ENCODE peak calls at places on chromosomes 5 and 9, in seven cellular contexts. W is GM20000, G is mucosa of descending colon, K is lower lobe of right lung, X is BE2C, A is dorsolateral prefrontal cortex, M is glutamatergic neuron. T is an unnamed sample.

GRCh38 chr9:84371737-84372136 is 31.2 kb upstream of the SLC28A3 start:
- DNase-seq in G (no peak), M (no peak), W (no peak), K (no peak), X (no peak), A (no peak), T (no peak)

GRCh38 chr5:176882566-176882900 is 16.6 kb downstream of the HK3 start:
- DNase-seq in W (no peak), A (no peak), X (no peak), G (no peak), K (no peak), M (no peak), T (no peak)

GRCh38 chr9:20804476-20805253 is 120.6 kb downstream of the FOCAD start:
- DNase-seq in K (no peak), A (no peak), G (no peak), M (no peak), W (no peak), X (no peak), T (no peak)

GRCh38 chr9:137223078-137224040 is 1.3 kb upstream of the RNF208 start:
- DNase-seq in K (peak), M (peak), X (peak), G (peak), W (peak), A (peak), T (peak)

GRCh38 chr9:88462191-88462590 is 72.8 kb upstream of the NXNL2 start:
- DNase-seq in G (no peak), W (no peak), A (no peak), K (no peak), M (no peak), X (no peak), T (no peak)

GRCh38 chr5:133244242-133244641 is 192.4 kb downstream of the HSPA4 start:
- DNase-seq in A (no peak), W (peak), G (no peak), X (peak), K (peak), M (no peak), T (no peak)

GRCh38 chr9:6781476-6781875 is 23.7 kb downstream of the KDM4C start:
- DNase-seq in W (no peak), A (no peak), M (no peak), X (no peak), K (no peak), G (no peak), T (no peak)

GRCh38 chr5:56259002-56259511 is 25.9 kb upstream of the ANKRD55 start:
- DNase-seq in W (no peak), K (no peak), X (no peak), A (no peak), M (no peak), G (no peak), T (no peak)

GRCh38 chr5:102241809-102242421 is 54.2 kb downstream of the SLCO4C1 start:
- DNase-seq in X (no peak), W (no peak), K (no peak), M (no peak), G (no peak), A (no peak), T (no peak)

GRCh38 chr5:120621339-120621738 is 157.2 kb downstream of the PRR16 start:
- DNase-seq in X (no peak), K (no peak), G (no peak), W (no peak), M (no peak), A (no peak), T (no peak)

GRCh38 chr9:34139477-34140146 is 13.1 kb upstream of the DCAF12 start:
- DNase-seq in K (no peak), A (no peak), X (peak), M (no peak), W (peak), G (no peak), T (no peak)

GRCh38 chr9:108634164-108634563 is 221.6 kb downstream of the ACTL7B start:
- DNase-seq in K (no peak), A (no peak), G (peak), X (no peak), W (no peak), M (no peak), T (no peak)

GRCh38 chr9:70533492-70533891 is 119.0 kb upstream of the KLF9 start:
- DNase-seq in K (no peak), X (no peak), M (no peak), W (no peak), G (no peak), A (no peak), T (no peak)

GRCh38 chr9:31908891-31909480 is 475.5 kb upstream of the ACO1 start:
- DNase-seq in A (no peak), W (no peak), X (no peak), K (no peak), M (no peak), G (no peak), T (no peak)

GRCh38 chr9:133166392-133166791 is 2.7 kb upstream of the GBGT1 start:
- DNase-seq in K (peak), A (no peak), G (no peak), M (no peak), X (no peak), W (no peak), T (no peak)

GRCh38 chr5:164420161-164420560 is 914.7 kb downstream of the MAT2B start:
- DNase-seq in G (no peak), M (no peak), A (no peak), X (no peak), W (no peak), K (no peak), T (no peak)

GRCh38 chr5:167570431-167570830 is 721.0 kb upstream of the WWC1 start:
- DNase-seq in A (no peak), K (no peak), M (no peak), W (no peak), X (no peak), G (no peak), T (no peak)

GRCh38 chr5:65338606-65339151 is 143.0 kb downstream of the ADAMTS6 start:
- DNase-seq in A (no peak), W (no peak), G (no peak), M (no peak), K (no peak), X (peak), T (no peak)

GRCh38 chr9:132877818-132878694 is at the start of gene AK8:
- DNase-seq in M (peak), W (peak), A (peak), G (peak), X (peak), K (peak), T (peak)

GRCh38 chr5:172707285-172708182 is 63.5 kb downstream of the DUSP1 start:
- DNase-seq in K (no peak), A (peak), M (peak), W (no peak), G (no peak), X (peak), T (peak)

GRCh38 chr9:113674436-113674835 is 201.7 kb upstream of the ZNF618 start:
- DNase-seq in A (no peak), G (no peak), K (no peak), M (no peak), W (no peak), X (no peak), T (no peak)

DNA sequence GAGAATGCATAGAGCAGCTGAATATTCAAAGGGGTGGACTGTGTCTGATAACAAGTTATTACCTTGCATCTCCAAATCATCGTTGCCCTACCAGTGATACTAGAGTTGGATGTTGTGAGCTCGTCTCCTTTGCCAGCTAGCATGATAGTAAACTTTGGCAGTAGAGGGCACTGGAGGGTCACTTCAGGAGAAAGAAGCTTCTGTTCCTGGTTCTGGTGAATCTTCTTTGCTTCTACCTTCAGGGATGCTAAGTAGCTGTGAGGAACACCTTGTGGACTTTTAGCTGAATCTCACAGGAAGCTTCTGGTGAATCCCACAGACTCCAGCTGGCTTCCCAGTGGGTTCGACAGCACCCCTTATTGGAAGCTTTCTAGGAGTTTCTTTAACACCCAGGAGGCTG is 626.6 kb upstream of the SGCD start:
- DNase-seq in G (no peak), W (no peak), X (no peak), K (no peak), A (no peak), M (no peak), T (no peak)
- TF ChIP-seq CTCF in G (no peak), W (no peak), X (peak), K (no peak), A (peak), M (no peak), T (no peak)

DNA sequence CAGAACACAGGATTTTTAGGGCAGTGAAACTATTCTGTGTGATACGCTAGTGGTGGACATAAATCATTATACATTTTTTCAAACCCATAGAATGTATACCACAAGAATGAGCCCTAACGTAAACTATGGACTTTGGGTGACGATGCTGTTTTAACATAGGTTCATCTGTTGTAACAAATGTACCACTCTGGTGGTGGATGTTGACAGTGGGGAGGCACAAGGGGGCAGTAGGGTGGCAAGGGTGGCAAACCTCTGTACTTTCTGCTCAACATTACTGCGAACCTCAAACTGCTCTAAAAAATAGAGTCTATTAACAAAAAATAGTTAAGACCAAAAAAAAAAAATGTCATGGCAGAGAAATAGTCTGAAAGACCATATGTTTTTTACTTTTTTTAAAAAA is 9.1 kb upstream of the MVB12B start:
- DNase-seq in K (no peak), G (peak), X (no peak), W (no peak), A (no peak), M (no peak), T (no peak)
- TF ChIP-seq CTCF in K (peak), G (no peak), X (peak), W (no peak), A (peak), M (no peak), T (no peak)

GRCh38 chr5:37723147-37723961 is 116.5 kb downstream of the GDNF start:
- DNase-seq in G (no peak), X (peak), A (no peak), W (no peak), K (no peak), M (peak), T (peak)
- TF ChIP-seq CTCF in G (no peak), X (peak), A (peak), W (peak), K (no peak), M (peak), T (peak)

DNA sequence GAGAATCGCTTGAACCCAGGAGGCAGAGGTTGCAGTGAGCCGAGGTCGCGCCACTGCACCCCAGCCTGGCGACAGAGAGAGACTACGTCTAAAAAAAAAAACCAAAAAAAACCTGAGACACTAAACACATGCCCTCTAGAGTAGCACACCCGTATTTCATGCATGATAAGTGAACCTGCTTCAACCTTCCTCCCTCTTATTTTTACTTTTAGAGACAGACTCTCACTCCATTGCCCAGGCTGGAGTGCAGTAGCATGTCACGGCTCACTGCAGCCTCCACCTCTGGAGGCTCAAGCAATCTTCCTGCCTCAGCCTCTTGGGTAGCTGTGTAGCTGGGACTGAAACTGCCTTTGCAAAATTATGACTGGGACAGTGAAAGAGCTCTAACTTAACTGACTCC is 17.6 kb upstream of the NANS start:
- DNase-seq in A (no peak), X (no peak), G (no peak), K (no peak), W (no peak), M (no peak), T (no peak)
- TF ChIP-seq CTCF in A (no peak), X (no peak), G (no peak), K (no peak), W (no peak), M (no peak), T (no peak)

GRCh38 chr5:95620030-95620869 is at the start of gene GPR150:
- DNase-seq in M (peak), A (peak), X (peak), G (peak), W (peak), K (peak), T (peak)
- TF ChIP-seq CTCF in M (no peak), A (no peak), X (no peak), G (no peak), W (no peak), K (no peak), T (peak)

DNA sequence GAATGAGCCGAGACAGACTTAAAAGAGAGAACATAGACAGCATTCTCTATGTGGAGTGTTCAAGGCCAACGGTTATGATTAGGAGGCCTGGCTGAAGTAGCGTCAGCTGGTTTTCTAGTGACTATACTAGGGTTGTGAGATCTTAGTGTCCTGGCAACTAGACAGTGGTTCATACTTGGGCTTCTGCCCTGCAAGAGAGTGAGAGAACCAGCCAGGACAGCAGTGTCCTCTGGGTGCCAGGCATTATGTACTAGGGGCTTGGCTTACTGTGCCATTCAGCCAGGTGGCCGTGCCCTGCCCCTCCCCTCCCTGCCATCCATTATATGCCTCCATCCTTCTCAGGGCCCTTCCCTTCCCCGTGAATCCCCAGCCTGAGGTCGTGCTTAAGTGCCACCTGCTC is 56.8 kb downstream of the TRIO start:
- DNase-seq in G (no peak), K (no peak), X (no peak), A (no peak), W (no peak), M (no peak), T (no peak)
- TF ChIP-seq CTCF in G (no peak), K (no peak), X (no peak), A (no peak), W (no peak), M (no peak), T (no peak)

GRCh38 chr9:38138276-38138675 is 69.2 kb upstream of the SHB start:
- DNase-seq in M (no peak), K (no peak), W (no peak), A (no peak), G (no peak), X (no peak), T (no peak)

GRCh38 chr9:38134578-38134977 is 65.6 kb upstream of the SHB start:
- DNase-seq in M (no peak), A (no peak), X (no peak), K (no peak), G (no peak), W (no peak), T (no peak)

GRCh38 chr9:38136386-38136785 is 67.4 kb upstream of the SHB start:
- DNase-seq in K (no peak), M (no peak), X (no peak), G (no peak), W (no peak), A (no peak), T (no peak)

GRCh38 chr9:38133595-38133994 is 64.6 kb upstream of the SHB start:
- DNase-seq in A (no peak), X (no peak), W (no peak), G (no peak), K (no peak), M (no peak), T (no peak)

DNA sequence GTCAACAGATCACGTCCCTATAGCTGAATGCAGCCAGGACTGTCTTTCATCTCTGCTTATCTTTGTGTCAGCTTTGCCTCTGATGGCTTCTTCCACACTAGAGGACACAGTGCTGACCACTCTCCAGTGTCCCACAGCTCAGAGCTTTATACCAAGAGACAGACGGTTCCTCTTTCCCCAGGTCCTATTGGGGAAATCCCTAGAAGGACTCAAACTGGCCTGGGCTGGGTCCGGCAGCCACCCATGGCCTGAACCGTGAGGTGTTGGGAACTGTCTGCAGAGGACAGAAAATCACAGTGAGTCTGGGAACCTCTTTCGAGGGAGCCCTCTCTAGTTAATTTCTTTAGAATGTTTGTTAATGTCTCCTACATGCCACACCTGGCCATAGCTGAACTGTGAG is 68.3 kb upstream of the SHB start:
- DNase-seq in W (no peak), X (no peak), K (no peak), G (no peak), A (no peak), M (no peak), T (no peak)
- TF ChIP-seq CTCF in W (no peak), X (no peak), K (no peak), G (no peak), A (no peak), M (no peak), T (no peak)

T was measured in neural crest cell.